ENCODE peak calls at places on chromosomes 13 and 19, in four cellular contexts. I, H, Y and D are unnamed samples.

GRCh38 chr19:34990578-34991192 is 9.4 kb upstream of the GRAMD1A start:
- DNase-seq in I (no peak), H (no peak), Y (no peak), D (no peak)

GRCh38 chr13:76512676-76513277 is 373.4 kb downstream of the KCTD12 start:
- DNase-seq in H (no peak), I (no peak), Y (no peak), D (no peak)

GRCh38 chr13:106714271-106714670 is 146.3 kb upstream of the ARGLU1 start:
- DNase-seq in H (no peak), I (no peak), Y (no peak), D (no peak)

GRCh38 chr13:30647824-30648521 is 30.3 kb downstream of the USPL1 start:
- DNase-seq in Y (no peak), H (no peak), I (no peak), D (no peak)

GRCh38 chr13:64446372-64446771 is 2783.8 kb downstream of the PCDH9 start:
- DNase-seq in I (no peak), Y (no peak), H (no peak), D (no peak)

GRCh38 chr19:42695811-42696503 is 44.3 kb downstream of the PSG3 start:
- DNase-seq in Y (no peak), H (no peak), I (no peak), D (no peak)

GRCh38 chr19:53467138-53467502 is 413 bp upstream of the ZNF813 start:
- DNase-seq in I (no peak), Y (peak), H (no peak), D (peak)

GRCh38 chr13:46369506-46370268 is 17.4 kb downstream of the RUBCNL start:
- DNase-seq in Y (peak), I (no peak), H (no peak), D (no peak)

GRCh38 chr13:44093607-44094583 is 214.2 kb downstream of the LACC1 start:
- DNase-seq in Y (no peak), I (no peak), H (no peak), D (no peak)

GRCh38 chr13:37598572-37598971 is at the start of gene POSTN:
- DNase-seq in H (no peak), I (no peak), Y (no peak), D (no peak)

GRCh38 chr19:58338825-58339558 is 12.2 kb downstream of the ZSCAN22 start:
- DNase-seq in Y (no peak), I (no peak), H (peak), D (no peak)

GRCh38 chr13:40618581-40619478 is 47.6 kb downstream of the FOXO1 start:
- DNase-seq in H (no peak), I (no peak), Y (no peak), D (no peak)

GRCh38 chr13:44713793-44714469 is 137.8 kb upstream of the TSC22D1 start:
- DNase-seq in I (no peak), Y (no peak), H (no peak), D (no peak)

GRCh38 chr13:99859178-99860177 is 112.1 kb downstream of the ZIC5 start:
- DNase-seq in I (no peak), H (no peak), Y (no peak), D (no peak)

GRCh38 chr13:111411186-111411858 is 90.9 kb downstream of the TEX29 start:
- DNase-seq in Y (no peak), H (no peak), I (no peak), D (no peak)

GRCh38 chr19:44943801-44944249 is 1.8 kb downstream of the APOC4 start:
- DNase-seq in H (no peak), I (no peak), Y (peak), D (peak)

GRCh38 chr19:49862411-49863253 is 4.7 kb downstream of the PNKP start:
- DNase-seq in Y (no peak), I (no peak), H (no peak), D (peak)

GRCh38 chr19:14400913-14401312 is 18.2 kb downstream of the DDX39A start:
- DNase-seq in Y (no peak), I (no peak), H (no peak), D (no peak)